ENCODE peak calls at places on chromosomes 5 and 9, in six cellular contexts. Z is trophoblast cell; V is cardiac muscle cell; K is activated naive CD4-positive, alpha-beta T cell; B is activated T-helper 1 cell treated with Interleukin-2 at 50 U/mL for 16 hours; P is brain microvascular endothelial cell. A is an unnamed sample.

GRCh38 chr9:35705372-35705771 is 15.6 kb upstream of the TPM2 start:
- DNase-seq in Z (no peak), V (no peak), K (no peak), B (no peak), P (no peak), A (no peak)

GRCh38 chr9:72680593-72681317 is 159.3 kb downstream of the TMC1 start:
- DNase-seq in Z (no peak), V (no peak), K (no peak), B (no peak), P (no peak), A (no peak)

GRCh38 chr5:142186821-142187594 is 78.4 kb downstream of the NDFIP1 start:
- DNase-seq in Z (no peak), V (peak), K (no peak), B (no peak), P (no peak), A (no peak)

GRCh38 chr9:36092509-36093215 is 43.9 kb upstream of the GLIPR2 start:
- DNase-seq in Z (no peak), V (no peak), K (no peak), B (no peak), P (peak), A (no peak)

GRCh38 chr9:98488578-98489312 is 220.0 kb downstream of the GABBR2 start:
- DNase-seq in Z (peak), V (peak), K (no peak), B (no peak), P (peak), A (peak)

GRCh38 chr5:94544031-94544650 is 74.3 kb downstream of the KIAA0825 start:
- DNase-seq in Z (no peak), V (peak), K (no peak), B (no peak), P (peak), A (no peak)

GRCh38 chr5:36934740-36935356 is 58.3 kb downstream of the NIPBL start:
- DNase-seq in Z (no peak), V (peak), K (no peak), B (no peak), P (peak), A (no peak)

GRCh38 chr5:167261309-167262100 is 1029.9 kb upstream of the WWC1 start:
- DNase-seq in Z (no peak), V (peak), K (no peak), B (no peak), P (no peak), A (no peak)

GRCh38 chr9:100674419-100675122 is 96.7 kb downstream of the CAVIN4 start:
- DNase-seq in Z (no peak), V (no peak), K (no peak), B (no peak), P (no peak), A (no peak)

GRCh38 chr9:95028855-95029219 is 288.7 kb downstream of the FANCC start:
- DNase-seq in Z (no peak), V (no peak), K (no peak), B (no peak), P (no peak), A (no peak)